ENCODE peak calls at places on chromosomes 6 and 20, in seven cellular contexts. M is NCI-H524; G is HuH-7.5; N is GM10248; T is NCI-H526; S is adipocyte; X is activated CD4-positive, CD25-positive, alpha-beta regulatory T cell. B is an unnamed sample.

GRCh38 chr6:16438677-16439615 is 200.6 kb downstream of the GMPR start:
- DNase-seq in M (no peak), G (no peak), N (peak; percentile 46), T (no peak), S (peak; percentile 50), X (no peak), B (no peak)

GRCh38 chr20:8855315-8855714 is 213.6 kb upstream of the PLCB4 start:
- DNase-seq in M (no peak), G (no peak), N (no peak), T (no peak), S (peak; percentile 69), X (no peak), B (no peak)

GRCh38 chr6:44528716-44529115 is 141.2 kb downstream of the CDC5L start:
- DNase-seq in M (no peak), G (no peak), N (no peak), T (no peak), S (no peak), X (no peak), B (no peak)

GRCh38 chr20:63006611-63007471 is at the start of gene BHLHE23:
- DNase-seq in M (peak; percentile 18), G (no peak), N (peak; percentile 49), T (no peak), S (no peak), X (no peak), B (peak; percentile 44)

GRCh38 chr6:125819927-125820326 is 29.2 kb downstream of the NCOA7 start:
- DNase-seq in M (no peak), G (no peak), N (no peak), T (no peak), S (no peak), X (no peak), B (no peak)

GRCh38 chr6:30154709-30155521 is 6.1 kb downstream of the TRIM10 start:
- DNase-seq in M (no peak), G (no peak), N (no peak), T (no peak), S (peak; percentile 48), X (no peak), B (no peak)

GRCh38 chr6:160730911-160731310 is 28.9 kb downstream of the PLG start:
- DNase-seq in M (no peak), G (no peak), N (no peak), T (no peak), S (no peak), X (no peak), B (no peak)

GRCh38 chr6:157272866-157273755 is 50.2 kb downstream of the TMEM242 start:
- DNase-seq in M (no peak), G (peak; percentile 42), N (no peak), T (no peak), S (no peak), X (peak; percentile 12), B (peak; percentile 21)

GRCh38 chr20:22763257-22763906 is 179.0 kb upstream of the FOXA2 start:
- DNase-seq in M (no peak), G (no peak), N (no peak), T (no peak), S (peak; percentile 59), X (no peak), B (no peak)

GRCh38 chr20:41524980-41525613 is 93.1 kb downstream of the CHD6 start:
- DNase-seq in M (no peak), G (no peak), N (no peak), T (no peak), S (peak; percentile 54), X (no peak), B (no peak)

GRCh38 chr6:143901885-143902708 is 37.8 kb downstream of the ZC2HC1B start:
- DNase-seq in M (no peak), G (no peak), N (peak; percentile 55), T (no peak), S (peak; percentile 10), X (no peak), B (no peak)

GRCh38 chr6:16154904-16155303 is 26.0 kb downstream of the MYLIP start:
- DNase-seq in M (no peak), G (no peak), N (no peak), T (no peak), S (peak; percentile 88), X (no peak), B (no peak)

GRCh38 chr6:113857565-113858066 is 471 bp downstream of the MARCKS start:
- DNase-seq in M (no peak), G (peak; percentile 59), N (peak; percentile 18), T (no peak), S (no peak), X (no peak), B (peak; percentile 34)

GRCh38 chr6:154432533-154433476 is 76.2 kb upstream of the IPCEF1 start:
- DNase-seq in M (no peak), G (no peak), N (no peak), T (no peak), S (peak; percentile 51), X (no peak), B (no peak)

GRCh38 chr6:156616495-156616894 is 160.7 kb upstream of the ARID1B start:
- DNase-seq in M (no peak), G (no peak), N (no peak), T (no peak), S (no peak), X (no peak), B (no peak)

GRCh38 chr6:37272834-37273566 is 15.1 kb upstream of the TMEM217 start:
- DNase-seq in M (no peak), G (no peak), N (no peak), T (no peak), S (no peak), X (no peak), B (no peak)

GRCh38 chr6:119842191-119842590 is 492.6 kb upstream of the MAN1A1 start:
- DNase-seq in M (no peak), G (no peak), N (no peak), T (no peak), S (no peak), X (no peak), B (no peak)

GRCh38 chr6:166766769-166767168 is 139.7 kb upstream of the RPS6KA2 start:
- DNase-seq in M (no peak), G (no peak), N (no peak), T (no peak), S (no peak), X (no peak), B (no peak)

GRCh38 chr6:56906752-56907151 is 48.2 kb upstream of the BEND6 start:
- DNase-seq in M (no peak), G (no peak), N (no peak), T (no peak), S (no peak), X (no peak), B (no peak)

GRCh38 chr20:6122873-6123649 is at the start of gene FERMT1:
- DNase-seq in M (peak; percentile 63), G (peak; percentile 82), N (peak; percentile 35), T (peak; percentile 59), S (peak; percentile 76), X (no peak), B (no peak)

GRCh38 chr6:21586760-21587181 is 6.8 kb upstream of the SOX4 start:
- DNase-seq in M (peak; percentile 87), G (no peak), N (no peak), T (no peak), S (no peak), X (no peak), B (no peak)

GRCh38 chr20:62195072-62195400 is 12.2 kb downstream of the MTG2 start:
- DNase-seq in M (no peak), G (no peak), N (no peak), T (no peak), S (no peak), X (no peak), B (no peak)

GRCh38 chr6:30685977-30686907 is at the start of gene PPP1R18:
- DNase-seq in M (no peak), G (peak; percentile 54), N (peak; percentile 76), T (no peak), S (peak; percentile 89), X (peak; percentile 79), B (peak; percentile 69)

GRCh38 chr6:14520536-14520935 is 403.0 kb downstream of the CD83 start:
- DNase-seq in M (no peak), G (no peak), N (no peak), T (no peak), S (no peak), X (no peak), B (no peak)

GRCh38 chr6:111720931-111721496 is 115.3 kb upstream of the TRAF3IP2 start:
- DNase-seq in M (no peak), G (no peak), N (no peak), T (no peak), S (no peak), X (no peak), B (no peak)

GRCh38 chr6:52718535-52718934 is 44.7 kb downstream of the GSTA2 start:
- DNase-seq in M (no peak), G (no peak), N (no peak), T (no peak), S (peak; percentile 43), X (no peak), B (no peak)

GRCh38 chr6:89793586-89793985 is 26.0 kb downstream of the MDN1 start:
- DNase-seq in M (no peak), G (no peak), N (no peak), T (no peak), S (no peak), X (no peak), B (no peak)

GRCh38 chr20:4483481-4483880 is 238.2 kb upstream of the PRND start:
- DNase-seq in M (no peak), G (no peak), N (no peak), T (no peak), S (peak; percentile 76), X (no peak), B (no peak)

GRCh38 chr20:61526907-61527306 is 274.8 kb downstream of the CDH4 start:
- DNase-seq in M (no peak), G (no peak), N (no peak), T (no peak), S (no peak), X (no peak), B (no peak)

GRCh38 chr20:7237251-7237650 is 469.8 kb downstream of the BMP2 start:
- DNase-seq in M (no peak), G (no peak), N (no peak), T (no peak), S (no peak), X (no peak), B (no peak)

GRCh38 chr6:53070808-53071207 is 5.6 kb downstream of the FBXO9 start:
- DNase-seq in M (no peak), G (no peak), N (peak; percentile 65), T (no peak), S (no peak), X (no peak), B (no peak)

GRCh38 chr6:34339432-34339831 is 53.0 kb downstream of the NUDT3 start:
- DNase-seq in M (peak; percentile 6), G (no peak), N (no peak), T (no peak), S (no peak), X (no peak), B (no peak)

GRCh38 chr20:38725959-38726848 is 1.9 kb downstream of the SLC32A1 start:
- DNase-seq in M (peak; percentile 96), G (peak; percentile 89), N (peak; percentile 67), T (peak; percentile 71), S (no peak), X (no peak), B (peak; percentile 34)

GRCh38 chr6:153210083-153210482 is 79.0 kb upstream of the RGS17 start:
- DNase-seq in M (no peak), G (no peak), N (peak; percentile 16), T (no peak), S (peak; percentile 39), X (no peak), B (no peak)

GRCh38 chr6:167746377-167747151 is 80.1 kb upstream of the AFDN start:
- DNase-seq in M (no peak), G (no peak), N (no peak), T (no peak), S (no peak), X (no peak), B (no peak)

GRCh38 chr20:1467355-1468116 is 887 bp upstream of the NSFL1C start:
- DNase-seq in M (no peak), G (no peak), N (no peak), T (peak; percentile 4), S (no peak), X (no peak), B (peak; percentile 35)

GRCh38 chr6:166588691-166589333 is 2.3 kb upstream of the RAMACL start:
- DNase-seq in M (no peak), G (no peak), N (peak; percentile 49), T (no peak), S (peak; percentile 54), X (no peak), B (peak; percentile 19)

GRCh38 chr6:27547157-27548075 is 74.5 kb upstream of the ZNF184 start:
- DNase-seq in M (peak; percentile 49), G (no peak), N (no peak), T (peak; percentile 5), S (peak; percentile 61), X (no peak), B (no peak)

B was measured in activated B cell treated with CpG ODN at 0.5 μM for 24 hours.